ENCODE peak calls at places on chromosomes 5 and 9, in nine cellular contexts. K is Kasumi-1, N is HTR-8/SVneo, D is globus pallidus, B is left ventricle myocardium inferior, W is nephron progenitor cell, P is NCI-H1092, R is K562, G is hypothalamus. I is an unnamed sample.

GRCh38 chr9:2319421-2319820 is 302.2 kb upstream of the VLDLR start:
- DNase-seq in K (no peak), N (no peak), D (no peak), B (no peak), W (no peak), P (no peak), R (no peak), G (no peak), I (no peak)

GRCh38 chr5:152560508-152561137 is 155.5 kb upstream of the NMUR2 start:
- DNase-seq in K (peak; percentile 33), N (peak; percentile 27), D (peak; percentile 67), B (peak; percentile 68), W (peak; percentile 76), P (peak; percentile 48), R (peak; percentile 27), G (no peak), I (peak; percentile 74)

GRCh38 chr5:65481635-65482271 is at the start of gene ADAMTS6:
- DNase-seq in K (peak; percentile 91), N (peak; percentile 76), D (peak; percentile 92), B (peak; percentile 91), W (peak; percentile 73), P (peak; percentile 57), R (peak; percentile 79), G (peak; percentile 72), I (peak; percentile 80)

GRCh38 chr5:117204926-117205869 is 630.6 kb upstream of the SEMA6A start:
- DNase-seq in K (no peak), N (no peak), D (peak; percentile 42), B (no peak), W (no peak), P (no peak), R (no peak), G (no peak), I (no peak)

GRCh38 chr5:55915783-55916182 is 64.6 kb downstream of the IL31RA start:
- DNase-seq in K (no peak), N (no peak), D (no peak), B (no peak), W (no peak), P (no peak), R (no peak), G (no peak), I (no peak)

GRCh38 chr5:179817071-179817840 is 3.4 kb upstream of the SQSTM1 start:
- DNase-seq in K (no peak), N (no peak), D (no peak), B (no peak), W (peak; percentile 43), P (no peak), R (no peak), G (no peak), I (no peak)

GRCh38 chr9:105187781-105188180 is 56.7 kb upstream of the SLC44A1 start:
- DNase-seq in K (no peak), N (no peak), D (no peak), B (no peak), W (no peak), P (no peak), R (no peak), G (no peak), I (no peak)

GRCh38 chr5:178564386-178564785 is 25.8 kb downstream of the COL23A1 start:
- DNase-seq in K (no peak), N (no peak), D (no peak), B (no peak), W (no peak), P (no peak), R (no peak), G (no peak), I (no peak)

GRCh38 chr5:72234265-72234700 is 85.8 kb downstream of the MRPS27 start:
- DNase-seq in K (peak; percentile 65), N (peak; percentile 44), D (no peak), B (no peak), W (no peak), P (no peak), R (peak; percentile 71), G (no peak), I (no peak)

GRCh38 chr9:79565245-79565644 is 6.5 kb upstream of the TLE4 start:
- DNase-seq in K (peak; percentile 48), N (no peak), D (no peak), B (no peak), W (no peak), P (no peak), R (no peak), G (no peak), I (peak; percentile 84)

GRCh38 chr5:149392718-149393117 is 13.6 kb upstream of the IL17B start:
- DNase-seq in K (no peak), N (no peak), D (no peak), B (no peak), W (no peak), P (no peak), R (no peak), G (no peak), I (no peak)

GRCh38 chr5:80408976-80409926 is 1.4 kb downstream of the ZFYVE16 start:
- DNase-seq in K (no peak), N (no peak), D (peak; percentile 57), B (no peak), W (no peak), P (no peak), R (no peak), G (no peak), I (no peak)

GRCh38 chr5:107736608-107737007 is 65.9 kb upstream of the EFNA5 start:
- DNase-seq in K (no peak), N (no peak), D (no peak), B (no peak), W (no peak), P (no peak), R (no peak), G (no peak), I (no peak)

GRCh38 chr5:172910828-172911627 is 48.2 kb upstream of the RPL26L1 start:
- DNase-seq in K (no peak), N (peak; percentile 41), D (no peak), B (peak; percentile 63), W (no peak), P (no peak), R (peak; percentile 22), G (no peak), I (no peak)

GRCh38 chr5:66967826-66968262 is 228.8 kb downstream of the CD180 start:
- DNase-seq in K (no peak), N (no peak), D (no peak), B (no peak), W (no peak), P (no peak), R (no peak), G (no peak), I (no peak)

GRCh38 chr5:89457411-89458329 is 574.7 kb upstream of the MEF2C start:
- DNase-seq in K (peak; percentile 63), N (no peak), D (peak; percentile 25), B (peak; percentile 51), W (no peak), P (peak; percentile 29), R (no peak), G (no peak), I (no peak)

GRCh38 chr9:136460772-136461325 is 21.2 kb upstream of the INPP5E start:
- DNase-seq in K (no peak), N (no peak), D (no peak), B (no peak), W (no peak), P (no peak), R (no peak), G (no peak), I (no peak)

GRCh38 chr5:150409638-150410523 is 2.8 kb downstream of the CD74 start:
- DNase-seq in K (peak; percentile 93), N (peak; percentile 99), D (peak; percentile 95), B (peak; percentile 71), W (peak; percentile 77), P (peak; percentile 73), R (peak; percentile 81), G (peak; percentile 44), I (peak; percentile 70)

GRCh38 chr5:181281077-181281983 is 20.4 kb upstream of the TRIM52 start:
- DNase-seq in K (no peak), N (no peak), D (no peak), B (no peak), W (peak; percentile 81), P (no peak), R (peak; percentile 83), G (no peak), I (no peak)

GRCh38 chr9:5052858-5053257 is 67.8 kb downstream of the JAK2 start:
- DNase-seq in K (no peak), N (no peak), D (no peak), B (no peak), W (no peak), P (no peak), R (no peak), G (no peak), I (no peak)

GRCh38 chr5:125703616-125704015 is 719.6 kb upstream of the GRAMD2B start:
- DNase-seq in K (no peak), N (no peak), D (no peak), B (no peak), W (no peak), P (no peak), R (no peak), G (no peak), I (no peak)

GRCh38 chr5:139360384-139360783 is 18.7 kb downstream of the PAIP2 start:
- DNase-seq in K (no peak), N (no peak), D (no peak), B (no peak), W (no peak), P (no peak), R (no peak), G (no peak), I (no peak)

GRCh38 chr9:86077286-86077685 is 22.1 kb downstream of the GOLM1 start:
- DNase-seq in K (no peak), N (no peak), D (peak; percentile 13), B (no peak), W (no peak), P (no peak), R (no peak), G (no peak), I (no peak)

GRCh38 chr5:139473565-139473964 is 2.8 kb downstream of the SMIM33 start:
- DNase-seq in K (no peak), N (no peak), D (no peak), B (no peak), W (no peak), P (no peak), R (peak; percentile 31), G (no peak), I (no peak)

GRCh38 chr9:137286980-137287383 is 9.5 kb downstream of the TOR4A start:
- DNase-seq in K (peak; percentile 64), N (peak; percentile 72), D (no peak), B (no peak), W (peak; percentile 43), P (peak; percentile 46), R (peak; percentile 60), G (no peak), I (peak; percentile 48)

GRCh38 chr9:92525306-92525705 is 10.5 kb downstream of the ECM2 start:
- DNase-seq in K (no peak), N (no peak), D (no peak), B (no peak), W (no peak), P (no peak), R (no peak), G (no peak), I (no peak)

GRCh38 chr5:128687930-128688329 is 149.9 kb upstream of the FBN2 start:
- DNase-seq in K (no peak), N (no peak), D (no peak), B (no peak), W (no peak), P (no peak), R (no peak), G (no peak), I (no peak)

GRCh38 chr9:126991170-126991569 is 76.6 kb downstream of the RALGPS1 start:
- DNase-seq in K (no peak), N (no peak), D (no peak), B (no peak), W (no peak), P (no peak), R (no peak), G (no peak), I (no peak)

GRCh38 chr5:123147741-123148140 is 58.7 kb downstream of the PRDM6 start:
- DNase-seq in K (no peak), N (no peak), D (no peak), B (no peak), W (no peak), P (no peak), R (no peak), G (no peak), I (no peak)

GRCh38 chr5:168879929-168880328 is 300.8 kb upstream of the PANK3 start:
- DNase-seq in K (no peak), N (no peak), D (peak; percentile 7), B (no peak), W (no peak), P (no peak), R (no peak), G (no peak), I (no peak)

GRCh38 chr5:142324377-142324870 is 397 bp downstream of the SPRY4 start:
- DNase-seq in K (peak; percentile 76), N (no peak), D (no peak), B (peak; percentile 22), W (peak; percentile 48), P (no peak), R (peak; percentile 56), G (no peak), I (no peak)